ENCODE peak calls at places on chromosomes 5 and 9, in ten cellular contexts. F is hepatocyte, A is GM23338, L is SK-N-SH, I is Karpas-422, D is PC-3, Q is PC-9, Y is GM23248, U is HCT116, H is MM.1S. M is an unnamed sample.

GRCh38 chr5:75320341-75320740 is 16.7 kb upstream of the HMGCR start:
- DNase-seq in D (no peak), L (no peak), U (no peak), Q (no peak), H (no peak), I (no peak), F (no peak), A (no peak), Y (no peak), M (no peak)

GRCh38 chr9:68704804-68705635 is at the start of gene PIP5K1B:
- DNase-seq in Q (peak; percentile 48), I (peak; percentile 91), L (peak; percentile 47), Y (peak; percentile 66), D (peak; percentile 56), F (peak; percentile 89), H (peak; percentile 91), U (no peak), A (peak; percentile 82), M (peak; percentile 92)

GRCh38 chr9:15353892-15354291 is 46.9 kb upstream of the TTC39B start:
- DNase-seq in H (no peak), U (no peak), D (no peak), A (no peak), Q (no peak), I (no peak), L (no peak), Y (no peak), F (no peak), M (no peak)

GRCh38 chr9:127918201-127919107 is 1.6 kb upstream of the ST6GALNAC4 start:
- DNase-seq in D (peak; percentile 15), U (no peak), I (no peak), A (peak; percentile 68), L (peak; percentile 55), Y (peak; percentile 72), H (no peak), Q (no peak), F (no peak), M (peak; percentile 64)

GRCh38 chr5:95641803-95642220 is 4.8 kb upstream of the RFESD start:
- DNase-seq in Q (no peak), A (no peak), I (no peak), F (peak; percentile 68), U (no peak), D (no peak), H (no peak), Y (peak; percentile 41), L (no peak), M (no peak)

GRCh38 chr5:9519537-9519936 is 26.3 kb downstream of the SEMA5A start:
- DNase-seq in H (no peak), L (no peak), U (no peak), A (no peak), D (no peak), I (no peak), F (no peak), Q (no peak), Y (peak; percentile 72), M (no peak)

GRCh38 chr5:80191397-80191796 is 64.5 kb downstream of the SERINC5 start:
- DNase-seq in A (no peak), Y (no peak), I (no peak), D (no peak), L (no peak), Q (no peak), U (no peak), F (no peak), H (no peak), M (no peak)

GRCh38 chr9:134521817-134522501 is 119.6 kb upstream of the COL5A1 start:
- DNase-seq in L (no peak), U (no peak), F (no peak), A (peak; percentile 22), Q (no peak), Y (no peak), H (no peak), D (no peak), I (no peak), M (no peak)

GRCh38 chr9:124251605-124252366 is 6.0 kb upstream of the NEK6 start:
- DNase-seq in Q (no peak), U (no peak), A (no peak), F (no peak), Y (no peak), L (no peak), D (peak; percentile 68), I (peak; percentile 57), H (no peak), M (no peak)

GRCh38 chr9:137255448-137256114 is 454 bp downstream of the NELFB start:
- DNase-seq in L (no peak), Y (peak; percentile 68), F (peak; percentile 77), Q (no peak), H (peak; percentile 69), U (no peak), D (peak; percentile 6), I (peak; percentile 69), A (peak; percentile 67), M (peak; percentile 42)

GRCh38 chr5:61228691-61229280 is 66.5 kb upstream of the SMIM15 start:
- DNase-seq in Q (peak; percentile 3), I (no peak), F (no peak), U (no peak), Y (peak; percentile 45), H (no peak), L (no peak), D (no peak), A (no peak), M (no peak)

GRCh38 chr5:169631360-169631759 is 5.7 kb upstream of the DOCK2 start:
- DNase-seq in F (no peak), I (no peak), Y (peak; percentile 78), H (no peak), L (no peak), A (no peak), D (no peak), Q (no peak), U (no peak), M (no peak)

GRCh38 chr5:79143684-79144379 is 32.2 kb downstream of the BHMT start:
- DNase-seq in L (no peak), D (peak; percentile 86), Q (peak; percentile 63), F (peak; percentile 33), I (no peak), Y (peak; percentile 43), U (peak; percentile 66), H (no peak), A (no peak), M (no peak)

GRCh38 chr5:69368458-69369368 is 607 bp downstream of the AK6 start:
- DNase-seq in F (peak; percentile 43), Q (peak; percentile 3), H (no peak), L (peak; percentile 46), I (no peak), U (peak; percentile 31), Y (peak; percentile 60), D (peak; percentile 16), A (peak; percentile 51), M (peak; percentile 45)

GRCh38 chr5:90365328-90365727 is 44.2 kb downstream of the CETN3 start:
- DNase-seq in H (no peak), D (no peak), I (no peak), U (no peak), L (no peak), A (no peak), Y (no peak), F (no peak), Q (no peak), M (no peak)

GRCh38 chr9:94928696-94929372 is 202.3 kb downstream of the AOPEP start:
- DNase-seq in F (no peak), Q (no peak), A (no peak), H (no peak), U (no peak), D (peak; percentile 51), L (peak; percentile 54), Y (no peak), I (no peak), M (no peak)

GRCh38 chr5:71836547-71837112 is 117.6 kb downstream of the CARTPT start:
- DNase-seq in Y (no peak), H (no peak), I (no peak), F (no peak), Q (no peak), D (no peak), A (no peak), L (no peak), U (no peak), M (no peak)

GRCh38 chr5:150639317-150639738 is 1.1 kb upstream of the SYNPO start:
- DNase-seq in Q (no peak), A (no peak), I (no peak), H (no peak), L (no peak), F (no peak), D (no peak), U (no peak), Y (no peak), M (no peak)

GRCh38 chr5:133943475-133943817 is 25.0 kb downstream of the C5orf15 start:
- DNase-seq in L (no peak), Q (no peak), A (no peak), Y (no peak), H (no peak), F (no peak), D (no peak), I (no peak), U (no peak), M (no peak)

GRCh38 chr9:35385042-35385441 is 104.9 kb upstream of the RUSC2 start:
- DNase-seq in U (no peak), Q (no peak), D (peak; percentile 20), Y (peak; percentile 82), I (no peak), H (no peak), F (peak; percentile 20), A (peak; percentile 18), L (no peak), M (no peak)
- H3K9me2 ChIP-seq in U (no peaks in the 10 kb centered on the region), Q (no peaks in the 10 kb centered on the region), D (no peaks in the 10 kb centered on the region), Y (no peaks in the 10 kb centered on the region), I (no peaks in the 10 kb centered on the region), H (no peaks in the 10 kb centered on the region), F (no peaks in the 10 kb centered on the region), A (no peaks in the 10 kb centered on the region), L (no peaks in the 10 kb centered on the region), M (no peaks in the 10 kb centered on the region)

GRCh38 chr9:5762421-5762820 is 70.5 kb downstream of the ERMP1 start:
- DNase-seq in U (no peak), D (peak; percentile 70), Y (peak; percentile 48), Q (no peak), A (no peak), I (no peak), H (no peak), L (no peak), F (no peak), M (no peak)

GRCh38 chr9:5760338-5760737 is 72.6 kb downstream of the ERMP1 start:
- DNase-seq in A (no peak), U (no peak), F (no peak), Y (peak; percentile 13), L (no peak), I (no peak), D (peak; percentile 34), Q (no peak), H (no peak), M (no peak)

GRCh38 chr9:5756633-5757032 is 76.3 kb downstream of the ERMP1 start:
- DNase-seq in I (no peak), Q (no peak), H (no peak), F (no peak), A (no peak), Y (no peak), L (no peak), U (no peak), D (no peak), M (no peak)
- H3K36me3 ChIP-seq in I (peaks cover 69% of the 10 kb centered on the region), Q (no peaks in the 10 kb centered on the region), H (no peaks in the 10 kb centered on the region), F (peaks cover 7% of the 10 kb centered on the region), A (no peaks in the 10 kb centered on the region), Y (peaks cover 58% of the 10 kb centered on the region), L (peaks cover 57% of the 10 kb centered on the region), U (peaks cover 17% of the 10 kb centered on the region), D (no peaks in the 10 kb centered on the region), M (peaks cover 95% of the 10 kb centered on the region)

GRCh38 chr5:13821366-13821765 is 123.1 kb downstream of the DNAH5 start:
- DNase-seq in D (no peak), Y (no peak), H (no peak), I (no peak), F (no peak), A (no peak), Q (no peak), U (no peak), L (no peak), M (no peak)
- H3K9me2 ChIP-seq in D (no peaks in the 10 kb centered on the region), Y (no peaks in the 10 kb centered on the region), H (no peaks in the 10 kb centered on the region), I (no peaks in the 10 kb centered on the region), F (no peaks in the 10 kb centered on the region), A (peaks cover 5% of the 10 kb centered on the region), Q (no peaks in the 10 kb centered on the region), U (no peaks in the 10 kb centered on the region), L (no peaks in the 10 kb centered on the region), M (no peaks in the 10 kb centered on the region)

GRCh38 chr5:138186002-138186447 is 7.1 kb downstream of the KIF20A start:
- DNase-seq in I (no peak), Y (no peak), A (no peak), H (peak; percentile 18), F (no peak), U (no peak), D (no peak), Q (no peak), L (no peak), M (no peak)
- H3K36me3 ChIP-seq in I (peaks cover 77% of the 10 kb centered on the region), Y (peaks cover 38% of the 10 kb centered on the region), A (peaks cover 84% of the 10 kb centered on the region), H (peaks cover 52% of the 10 kb centered on the region), F (no peaks in the 10 kb centered on the region), U (peaks cover 80% of the 10 kb centered on the region), D (peaks cover 79% of the 10 kb centered on the region), Q (peaks cover 32% of the 10 kb centered on the region), L (peaks cover 87% of the 10 kb centered on the region), M (peaks cover 99% of the 10 kb centered on the region)